ENCODE peak calls at places on chromosomes 7 and 10, in seven cellular contexts. E is K562, U is HCT116, V is SK-N-SH, H is H1, T is HepG2, W is GM12878. B is an unnamed sample.

GRCh38 chr10:47025540-47026300 is 114.5 kb downstream of the PTPN20 start:
- DNase-seq in E (no peak), U (no peak), V (peak; percentile 44), H (no peak), T (no peak), W (no peak), B (no peak)

GRCh38 chr7:76352193-76352592 is 6.6 kb downstream of the YWHAG start:
- DNase-seq in E (no peak), U (no peak), V (no peak), H (no peak), T (no peak), W (no peak), B (no peak)

GRCh38 chr10:121484401-121484800 is 113.8 kb downstream of the FGFR2 start:
- DNase-seq in E (no peak), U (no peak), V (no peak), H (no peak), T (no peak), W (no peak), B (no peak)

GRCh38 chr7:14449291-14449690 is 453.3 kb downstream of the DGKB start:
- DNase-seq in E (no peak), U (no peak), V (no peak), H (no peak), T (no peak), W (no peak), B (no peak)

GRCh38 chr7:28687631-28688030 is 270.5 kb downstream of the TRIL start:
- DNase-seq in E (no peak), U (no peak), V (no peak), H (no peak), T (no peak), W (no peak), B (no peak)

GRCh38 chr10:126104767-126105166 is 208.4 kb downstream of the FANK1 start:
- DNase-seq in E (no peak), U (no peak), V (no peak), H (no peak), T (no peak), W (no peak), B (no peak)

GRCh38 chr7:73921623-73922528 is 60.9 kb downstream of the TMEM270 start:
- DNase-seq in E (no peak), U (no peak), V (peak; percentile 16), H (no peak), T (no peak), W (no peak), B (no peak)

GRCh38 chr10:97059006-97059871 is 126.5 kb downstream of the SLIT1 start:
- DNase-seq in E (no peak), U (no peak), V (peak; percentile 54), H (no peak), T (no peak), W (no peak), B (no peak)

GRCh38 chr10:133241501-133242205 is 4.0 kb downstream of the VENTX start:
- DNase-seq in E (no peak), U (no peak), V (no peak), H (no peak), T (no peak), W (no peak), B (no peak)

GRCh38 chr7:71682841-71683341 is 550.9 kb downstream of the GALNT17 start:
- DNase-seq in E (no peak), U (no peak), V (no peak), H (peak; percentile 13), T (no peak), W (no peak), B (no peak)

GRCh38 chr7:22702516-22702915 is 24.5 kb upstream of the IL6 start:
- DNase-seq in E (no peak), U (no peak), V (no peak), H (no peak), T (no peak), W (no peak), B (no peak)

GRCh38 chr7:90579181-90579688 is 16.9 kb upstream of the CDK14 start:
- DNase-seq in E (no peak), U (no peak), V (no peak), H (no peak), T (no peak), W (no peak), B (no peak)

GRCh38 chr7:99653754-99654153 is 26.0 kb downstream of the CYP3A5 start:
- DNase-seq in E (no peak), U (no peak), V (no peak), H (no peak), T (no peak), W (no peak), B (no peak)

GRCh38 chr10:5396545-5396944 is 8.1 kb downstream of the TUBAL3 start:
- DNase-seq in E (no peak), U (no peak), V (no peak), H (no peak), T (no peak), W (no peak), B (no peak)

GRCh38 chr7:156841497-156841896 is 51.5 kb downstream of the LMBR1 start:
- DNase-seq in E (no peak), U (no peak), V (no peak), H (no peak), T (no peak), W (no peak), B (no peak)

GRCh38 chr10:128056303-128057050 is 69.7 kb downstream of the MKI67 start:
- DNase-seq in E (no peak), U (no peak), V (no peak), H (no peak), T (no peak), W (no peak), B (no peak)

GRCh38 chr7:91239772-91240171 is 24.5 kb upstream of the FZD1 start:
- DNase-seq in E (no peak), U (no peak), V (no peak), H (no peak), T (no peak), W (no peak), B (no peak)

GRCh38 chr7:112938895-112939588 is 147.6 kb downstream of the GPR85 start:
- DNase-seq in E (peak; percentile 60), U (no peak), V (peak; percentile 67), H (no peak), T (peak; percentile 5), W (no peak), B (no peak)
- TF ChIP-seq SIN3A in E (no peak), U (no peak), V (peak; percentile 13), H (no peak), T (no peak), W (peak; percentile 32), B (no peak)

DNA sequence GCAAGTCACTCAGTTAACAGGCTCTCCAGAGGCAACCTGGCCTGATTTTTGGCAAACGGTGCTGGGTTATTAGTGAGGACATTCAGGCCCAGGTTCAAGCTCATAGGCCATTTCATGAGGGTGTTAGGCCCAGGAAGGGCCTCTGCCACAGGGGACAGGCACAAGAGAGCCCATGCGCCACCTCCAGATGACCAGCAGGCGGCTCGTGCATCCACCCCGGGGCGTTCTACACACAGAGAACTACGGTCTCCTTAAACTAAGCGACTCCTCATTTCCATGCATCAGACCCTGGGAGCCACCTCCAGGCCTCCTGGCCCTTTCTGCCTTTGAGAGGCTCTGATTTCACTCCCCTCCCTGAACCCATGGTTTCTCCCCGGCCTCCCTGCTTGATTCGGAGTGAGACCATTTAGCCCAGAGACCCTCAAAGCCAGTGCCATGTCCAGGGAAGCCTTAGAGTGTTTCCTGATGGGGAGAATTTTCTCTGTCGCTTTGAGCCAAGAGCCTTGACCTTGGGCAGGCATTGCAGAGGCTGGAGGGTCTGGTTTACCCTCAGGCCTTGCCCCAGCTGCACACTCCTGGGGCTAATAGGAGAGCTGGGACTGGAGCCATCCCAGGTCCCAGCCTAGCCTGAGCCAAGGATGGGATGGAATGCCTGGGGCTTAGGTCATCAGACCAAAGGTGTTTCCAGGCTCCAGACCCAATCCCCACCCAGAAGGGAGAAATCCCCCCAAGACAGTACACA is 188.0 kb downstream of the GRID1 start:
- DNase-seq in E (peak; percentile 42), U (peak; percentile 4), V (peak; percentile 68), H (peak; percentile 47), T (peak; percentile 24), W (no peak), B (no peak)
- TF ChIP-seq SIN3A in E (no peak), U (no peak), V (no peak), H (no peak), T (no peak), W (no peak), B (no peak)

DNA sequence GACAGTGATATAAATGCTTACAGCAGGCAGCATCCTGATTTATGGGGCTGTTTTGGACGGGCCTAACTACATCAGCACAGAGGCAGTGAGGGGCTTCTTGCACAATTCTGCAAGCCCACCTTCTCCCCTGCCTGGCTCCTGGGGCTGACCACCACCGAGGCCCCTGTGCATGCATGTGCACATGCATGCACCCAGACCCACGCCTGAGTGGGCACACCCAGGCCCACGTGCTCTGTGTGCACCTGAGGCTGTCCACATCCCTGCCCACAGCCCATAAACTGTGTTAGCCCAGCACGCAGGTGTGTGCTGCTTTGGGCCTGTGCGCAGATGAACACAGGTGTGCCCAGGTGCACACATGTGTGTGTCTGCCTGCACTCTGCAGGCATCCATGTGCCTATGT is 40.0 kb downstream of the ZMIZ1 start:
- DNase-seq in E (no peak), U (no peak), V (no peak), H (no peak), T (no peak), W (no peak), B (no peak)
- TF ChIP-seq SIN3A in E (no peak), U (no peak), V (no peak), H (no peak), T (no peak), W (no peak), B (no peak)

DNA sequence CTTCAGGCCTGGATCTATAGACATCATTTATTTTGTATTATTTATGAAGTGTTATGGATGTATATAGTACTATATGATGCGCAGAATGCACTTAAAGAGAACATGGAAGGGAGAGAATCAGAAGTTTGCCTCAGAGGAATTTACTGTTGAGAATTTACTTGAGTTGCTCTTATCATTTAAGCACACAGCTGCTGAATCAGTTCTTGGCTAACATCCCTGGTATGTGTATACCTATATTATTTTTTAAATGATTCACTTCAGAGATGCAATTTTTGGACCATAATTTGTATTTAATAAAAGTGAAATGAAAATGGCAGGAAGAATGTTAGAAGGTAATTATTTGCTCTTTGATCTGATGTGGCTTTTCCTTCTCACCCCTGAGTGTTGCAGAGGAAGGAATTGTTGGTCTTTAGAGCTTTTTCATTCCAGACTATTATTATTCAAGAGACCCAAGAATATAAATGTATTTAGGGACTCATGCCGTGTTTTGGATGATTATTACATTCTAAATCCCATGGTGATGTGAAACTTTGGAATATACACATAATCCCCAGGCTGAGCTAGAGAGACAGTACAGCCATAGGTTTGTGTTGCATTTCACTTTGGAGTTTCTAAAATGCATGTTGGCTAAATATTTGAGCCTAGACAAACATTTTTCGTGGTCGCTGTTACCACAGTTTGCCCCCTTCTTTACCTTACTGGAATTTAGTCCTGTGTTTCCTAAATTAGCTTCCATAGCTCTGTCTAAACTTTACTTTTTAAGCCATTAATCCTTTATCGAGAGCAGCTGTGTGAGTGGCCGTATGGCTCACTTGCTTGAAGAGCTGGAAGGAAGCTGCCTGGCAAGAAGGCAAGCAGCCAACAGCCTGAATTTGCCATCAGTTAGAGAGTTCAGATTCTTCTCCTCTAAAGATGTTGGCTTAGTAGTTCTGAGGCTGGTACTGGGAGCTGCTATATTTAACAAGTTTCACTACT is 191.8 kb downstream of the BICC1 start:
- DNase-seq in E (no peak), U (no peak), V (no peak), H (no peak), T (no peak), W (no peak), B (no peak)
- TF ChIP-seq SIN3A in E (no peak), U (no peak), V (no peak), H (no peak), T (no peak), W (no peak), B (no peak)